ENCODE peak calls at places on chromosome 9, in ten cellular contexts. W is GM23338, F is mammary epithelial cell, L is GM23248, S is PC-9, U is hepatocyte, O is fibroblast of lung, I is HepG2, D is HCT116, E is neural progenitor cell. K is an unnamed sample.

GRCh38 chr9:29685531-29685930 is 2112.2 kb upstream of the C9orf72 start:
- DNase-seq in F (peak), W (peak), O (no peak), L (no peak), S (no peak), I (no peak), U (no peak), E (no peak), D (no peak), K (no peak)

GRCh38 chr9:6014668-6015270 is 655 bp downstream of the RANBP6 start:
- DNase-seq in L (peak), D (peak), U (peak), W (no peak), O (peak), E (no peak), F (peak), I (peak), S (peak), K (peak)

GRCh38 chr9:114539718-114540410 is 34.6 kb upstream of the WHRN start:
- DNase-seq in I (no peak), W (peak), F (no peak), U (no peak), O (no peak), S (no peak), L (no peak), E (peak), D (no peak), K (no peak)

GRCh38 chr9:134410078-134410834 is 84.0 kb downstream of the RXRA start:
- DNase-seq in D (no peak), S (no peak), F (no peak), O (no peak), L (no peak), I (no peak), E (no peak), U (no peak), W (no peak), K (no peak)

GRCh38 chr9:106930477-106930876 is 67.5 kb downstream of the ZNF462 start:
- DNase-seq in D (no peak), W (no peak), E (no peak), I (no peak), U (peak), F (no peak), L (no peak), O (no peak), S (no peak), K (no peak)

GRCh38 chr9:97980918-97981827 is 2.0 kb upstream of the ANP32B start:
- DNase-seq in S (no peak), W (no peak), O (no peak), E (peak), U (peak), D (no peak), I (peak), F (peak), L (peak), K (no peak)

GRCh38 chr9:127835930-127836586 is 18.4 kb downstream of the ENG start:
- DNase-seq in S (no peak), W (no peak), E (no peak), O (peak), U (peak), F (no peak), L (peak), D (no peak), I (no peak), K (no peak)

GRCh38 chr9:80061940-80062339 is 490.2 kb downstream of the TLE4 start:
- DNase-seq in W (no peak), L (peak), S (no peak), D (no peak), I (no peak), O (peak), U (peak), E (peak), F (peak), K (peak)

GRCh38 chr9:99023831-99024230 is 80.1 kb downstream of the COL15A1 start:
- DNase-seq in U (peak), D (no peak), L (peak), F (no peak), W (no peak), O (peak), S (no peak), I (no peak), E (no peak), K (no peak)

GRCh38 chr9:87229127-87229526 is 268.5 kb upstream of the DAPK1 start:
- DNase-seq in D (no peak), U (no peak), F (no peak), S (no peak), I (no peak), L (no peak), W (no peak), E (no peak), O (no peak), K (no peak)

GRCh38 chr9:11356101-11356500 is 743.3 kb upstream of the PTPRD start:
- DNase-seq in L (no peak), I (no peak), O (no peak), S (no peak), E (no peak), U (no peak), D (no peak), F (no peak), W (no peak), K (peak)

GRCh38 chr9:2662496-2662895 is 40.9 kb downstream of the VLDLR start:
- DNase-seq in W (peak), I (no peak), L (no peak), O (no peak), D (no peak), E (peak), F (no peak), U (peak), S (no peak), K (peak)

GRCh38 chr9:93009337-93010015 is 49.0 kb upstream of the SUSD3 start:
- DNase-seq in L (no peak), D (no peak), E (no peak), O (no peak), S (no peak), F (no peak), U (no peak), W (no peak), I (no peak), K (no peak)

GRCh38 chr9:98673681-98674080 is 35.1 kb downstream of the GABBR2 start:
- DNase-seq in E (no peak), L (no peak), S (no peak), W (no peak), D (no peak), F (no peak), I (no peak), U (no peak), O (no peak), K (no peak)

GRCh38 chr9:110340306-110340705 is 2.6 kb upstream of the TXNDC8 start:
- DNase-seq in I (peak), S (no peak), O (peak), F (no peak), L (peak), E (peak), W (peak), D (peak), U (no peak), K (peak)

GRCh38 chr9:76027426-76027825 is 137.0 kb downstream of the PCSK5 start:
- DNase-seq in F (peak), D (no peak), U (no peak), O (peak), S (no peak), W (no peak), I (no peak), L (no peak), E (no peak), K (no peak)

GRCh38 chr9:114911167-114911821 is 19.1 kb downstream of the TNFSF8 start:
- DNase-seq in S (peak), O (peak), L (peak), D (no peak), I (peak), W (peak), E (peak), U (peak), F (peak), K (peak)

GRCh38 chr9:72462340-72462739 is 59.1 kb upstream of the TMC1 start:
- DNase-seq in I (no peak), S (peak), F (no peak), L (no peak), U (no peak), E (no peak), W (no peak), D (no peak), O (peak), K (no peak)

GRCh38 chr9:14827805-14828204 is 82.4 kb downstream of the FREM1 start:
- DNase-seq in F (no peak), E (no peak), D (no peak), S (no peak), L (no peak), W (no peak), I (no peak), U (no peak), O (no peak), K (no peak)

GRCh38 chr9:121498150-121498486 is 1.5 kb downstream of the GGTA1 start:
- DNase-seq in O (peak), I (peak), D (peak), U (peak), F (peak), S (peak), L (peak), E (peak), W (peak), K (peak)
- TF ChIP-seq EZH2 in O (no peak), I (no peak), D (no peak), U (no peak), F (no peak), S (no peak), L (no peak), E (no peak), W (no peak), K (no peak)

GRCh38 chr9:8856686-8857329 is 1057.2 kb upstream of the DMAC1 start:
- DNase-seq in E (peak), W (peak), F (no peak), D (no peak), L (no peak), U (peak), I (no peak), S (no peak), O (peak), K (no peak)

GRCh38 chr9:8855046-8855445 is 1055.5 kb upstream of the DMAC1 start:
- DNase-seq in E (peak), U (peak), D (no peak), L (no peak), F (no peak), S (no peak), I (no peak), W (peak), O (peak), K (no peak)

GRCh38 chr9:8858250-8859161 is 1058.9 kb upstream of the DMAC1 start:
- DNase-seq in I (no peak), F (no peak), D (no peak), L (no peak), U (peak), E (peak), S (no peak), O (peak), W (peak), K (no peak)

GRCh38 chr9:8859416-8859815 is 1059.8 kb upstream of the DMAC1 start:
- DNase-seq in D (no peak), O (no peak), I (no peak), U (no peak), E (peak), F (no peak), S (no peak), L (no peak), W (no peak), K (no peak)

GRCh38 chr9:8857330-8858249 is 1058.0 kb upstream of the DMAC1 start:
- DNase-seq in D (no peak), F (peak), S (no peak), L (peak), I (no peak), E (peak), U (peak), W (peak), O (peak), K (no peak)
- TF ChIP-seq EZH2 in D (no peak), F (no peak), S (no peak), L (no peak), I (no peak), E (no peak), U (peak), W (no peak), O (no peak), K (no peak)

GRCh38 chr9:136741885-136742568 is 713 bp downstream of the LCN10 start:
- DNase-seq in E (peak), I (no peak), S (no peak), U (no peak), F (no peak), L (no peak), W (no peak), D (no peak), O (no peak), K (no peak)
- TF ChIP-seq EZH2 in E (no peak), I (no peak), S (no peak), U (no peak), F (no peak), L (no peak), W (no peak), D (no peak), O (no peak), K (no peak)

DNA sequence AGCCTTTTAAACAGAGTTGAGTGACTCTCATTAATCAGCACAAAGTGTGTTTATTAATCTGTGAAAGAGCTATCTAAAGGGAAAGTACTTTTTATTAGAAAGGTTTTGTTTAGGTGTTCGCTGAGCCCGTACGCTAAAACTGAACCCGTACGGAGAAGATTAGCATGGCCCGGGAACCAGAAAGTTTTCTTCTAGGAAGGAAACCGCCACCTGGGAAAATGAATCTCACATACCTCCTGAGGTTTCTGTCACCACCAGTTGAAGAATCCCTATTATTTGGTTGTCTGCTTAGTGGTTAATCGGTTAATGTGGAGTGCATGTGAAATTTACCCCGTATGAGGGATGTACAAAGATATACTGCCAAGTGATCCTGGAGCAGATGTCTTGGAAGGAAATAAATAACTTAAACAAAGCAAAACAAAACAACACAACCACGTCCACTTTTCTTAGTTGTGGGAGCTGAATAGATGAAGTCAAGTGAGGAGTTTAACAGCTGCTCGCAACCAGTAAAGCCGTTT is 3.8 kb downstream of the DMRT2 start:
- DNase-seq in W (peak), D (no peak), I (no peak), L (no peak), E (no peak), F (no peak), S (no peak), O (no peak), U (no peak), K (no peak)
- TF ChIP-seq EZH2 in W (peak), D (no peak), I (no peak), L (no peak), E (no peak), F (no peak), S (no peak), O (no peak), U (no peak), K (no peak)

GRCh38 chr9:137164370-137165249 is 5.2 kb downstream of the LRRC26 start:
- DNase-seq in W (no peak), O (no peak), E (no peak), I (no peak), D (no peak), S (no peak), F (no peak), L (no peak), U (no peak), K (no peak)

GRCh38 chr9:137167752-137168574 is 1.9 kb downstream of the LRRC26 start:
- DNase-seq in W (peak), L (no peak), I (no peak), U (peak), E (peak), D (no peak), O (no peak), F (no peak), S (no peak), K (no peak)

GRCh38 chr9:137165250-137165836 is 4.5 kb downstream of the LRRC26 start:
- DNase-seq in U (no peak), F (no peak), E (no peak), L (no peak), I (no peak), W (no peak), S (no peak), D (no peak), O (no peak), K (no peak)

GRCh38 chr9:137167113-137167751 is 2.6 kb downstream of the LRRC26 start:
- DNase-seq in W (peak), E (no peak), F (no peak), O (no peak), I (no peak), S (no peak), D (no peak), U (no peak), L (peak), K (no peak)

GRCh38 chr9:137166242-137167112 is 3.4 kb downstream of the LRRC26 start:
- DNase-seq in I (no peak), L (no peak), D (no peak), F (no peak), O (no peak), W (no peak), U (no peak), S (no peak), E (no peak), K (no peak)
- TF ChIP-seq EZH2 in I (peak), L (peak), D (no peak), F (peak), O (peak), W (no peak), U (no peak), S (no peak), E (no peak), K (no peak)

DNA sequence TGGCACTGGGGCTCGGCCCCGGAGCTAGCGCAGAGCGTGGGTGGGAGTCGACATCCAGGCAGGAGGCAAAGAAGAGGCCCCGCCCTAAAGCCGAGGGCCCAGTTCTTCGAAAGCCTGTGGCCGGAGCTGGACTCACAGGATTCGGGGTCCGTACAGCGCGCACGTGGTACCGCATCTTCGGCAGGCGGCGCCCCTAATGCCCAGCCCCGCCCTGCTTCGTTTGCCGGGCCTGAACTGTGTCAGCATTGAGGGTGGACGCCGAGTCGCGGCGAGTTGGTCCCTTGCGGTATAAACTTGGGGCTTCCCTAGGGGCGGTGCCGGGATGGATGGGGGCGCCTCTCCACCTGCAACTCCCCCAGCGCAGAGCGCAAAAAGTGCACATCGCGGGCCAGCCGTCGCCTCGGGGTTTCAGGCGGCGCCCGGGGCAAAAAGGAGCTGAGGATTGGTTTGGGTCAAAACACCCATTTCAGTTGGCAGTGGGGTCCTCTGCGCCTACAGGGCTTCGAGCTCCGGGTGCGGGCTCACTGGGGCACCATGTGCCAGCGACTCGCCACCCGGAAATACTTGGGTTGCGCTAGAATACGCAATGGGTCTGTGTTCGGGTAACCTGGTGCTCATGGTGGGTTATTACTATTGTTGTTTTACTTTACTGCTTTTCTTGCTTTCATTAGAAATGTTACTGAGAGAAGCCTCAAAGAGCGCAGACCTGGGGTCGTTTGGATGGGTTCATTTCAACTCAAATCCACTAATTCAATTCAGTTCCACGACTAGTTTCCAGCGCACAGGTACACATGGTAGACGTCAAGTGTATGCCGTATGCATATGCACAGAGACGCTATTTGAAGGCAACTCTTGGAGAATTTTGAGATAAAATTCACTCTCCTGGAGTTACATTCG is 3.9 kb upstream of the PAX5 start:
- DNase-seq in E (peak), O (peak), U (peak), D (no peak), W (peak), I (no peak), F (no peak), S (no peak), L (peak), K (no peak)
- TF ChIP-seq EZH2 in E (peak), O (peak), U (peak), D (no peak), W (peak), I (no peak), F (peak), S (no peak), L (peak), K (no peak)